ENCODE peak calls at places on chromosomes 1 and 21, in nine cellular contexts. M is CD4-positive, alpha-beta T cell; N is CD8-positive, alpha-beta T cell; S is ovary; Q is colonic mucosa; V is heart left ventricle; L is A549; G is HL-60; B is brain microvascular endothelial cell. O is an unnamed sample.

GRCh38 chr21:45535341-45536081 is 6.7 kb downstream of the SLC19A1 start:
- DNase-seq in L (no peak), G (peak; percentile 75), Q (no peak), S (no peak), B (no peak), M (no peak), N (no peak), V (peak; percentile 63), O (no peak)

GRCh38 chr1:116325922-116326321 is 47.1 kb upstream of the ATP1A1 start:
- DNase-seq in B (no peak), M (peak; percentile 26), S (no peak), L (no peak), G (no peak), V (no peak), Q (no peak), N (peak; percentile 60), O (no peak)

GRCh38 chr1:59705849-59706599 is 108.7 kb upstream of the HOOK1 start:
- DNase-seq in S (no peak), N (no peak), Q (no peak), L (no peak), V (no peak), M (no peak), B (peak; percentile 53), G (no peak), O (no peak)

GRCh38 chr1:54275349-54275748 is 75.4 kb downstream of the MRPL37 start:
- DNase-seq in N (no peak), L (no peak), B (no peak), S (peak; percentile 76), Q (no peak), G (no peak), V (peak; percentile 79), M (no peak), O (no peak)

GRCh38 chr21:15065381-15066230 is 806 bp upstream of the NRIP1 start:
- DNase-seq in B (peak; percentile 86), S (peak; percentile 84), G (peak; percentile 35), V (peak; percentile 86), L (peak; percentile 76), M (peak; percentile 69), Q (peak; percentile 86), N (peak; percentile 77), O (peak; percentile 34)

GRCh38 chr1:36128126-36128904 is 3.3 kb upstream of the COL8A2 start:
- DNase-seq in N (no peak), Q (no peak), B (no peak), G (no peak), M (no peak), L (no peak), S (no peak), V (no peak), O (no peak)

GRCh38 chr1:200075938-200076546 is 48.5 kb downstream of the NR5A2 start:
- DNase-seq in B (peak; percentile 61), G (no peak), V (no peak), L (peak; percentile 88), M (no peak), N (no peak), S (no peak), Q (peak; percentile 23), O (peak; percentile 55)

GRCh38 chr1:172826096-172826741 is 167.3 kb downstream of the FASLG start:
- DNase-seq in L (peak; percentile 75), N (no peak), Q (peak; percentile 23), M (no peak), V (no peak), B (peak; percentile 90), G (no peak), S (no peak), O (peak; percentile 57)

GRCh38 chr1:111274653-111275052 is 16.0 kb upstream of the CHIA start:
- DNase-seq in S (no peak), B (no peak), Q (no peak), M (no peak), V (no peak), G (no peak), N (no peak), L (no peak), O (no peak)

GRCh38 chr1:200367841-200368534 is 41.8 kb downstream of the ZNF281 start:
- DNase-seq in N (no peak), Q (no peak), G (no peak), V (no peak), L (no peak), M (no peak), S (no peak), B (peak; percentile 84), O (no peak)

GRCh38 chr1:235861857-235862256 is 4.8 kb downstream of the LYST start:
- DNase-seq in Q (no peak), G (no peak), L (no peak), M (no peak), V (no peak), N (no peak), B (no peak), S (no peak), O (no peak)

DNA sequence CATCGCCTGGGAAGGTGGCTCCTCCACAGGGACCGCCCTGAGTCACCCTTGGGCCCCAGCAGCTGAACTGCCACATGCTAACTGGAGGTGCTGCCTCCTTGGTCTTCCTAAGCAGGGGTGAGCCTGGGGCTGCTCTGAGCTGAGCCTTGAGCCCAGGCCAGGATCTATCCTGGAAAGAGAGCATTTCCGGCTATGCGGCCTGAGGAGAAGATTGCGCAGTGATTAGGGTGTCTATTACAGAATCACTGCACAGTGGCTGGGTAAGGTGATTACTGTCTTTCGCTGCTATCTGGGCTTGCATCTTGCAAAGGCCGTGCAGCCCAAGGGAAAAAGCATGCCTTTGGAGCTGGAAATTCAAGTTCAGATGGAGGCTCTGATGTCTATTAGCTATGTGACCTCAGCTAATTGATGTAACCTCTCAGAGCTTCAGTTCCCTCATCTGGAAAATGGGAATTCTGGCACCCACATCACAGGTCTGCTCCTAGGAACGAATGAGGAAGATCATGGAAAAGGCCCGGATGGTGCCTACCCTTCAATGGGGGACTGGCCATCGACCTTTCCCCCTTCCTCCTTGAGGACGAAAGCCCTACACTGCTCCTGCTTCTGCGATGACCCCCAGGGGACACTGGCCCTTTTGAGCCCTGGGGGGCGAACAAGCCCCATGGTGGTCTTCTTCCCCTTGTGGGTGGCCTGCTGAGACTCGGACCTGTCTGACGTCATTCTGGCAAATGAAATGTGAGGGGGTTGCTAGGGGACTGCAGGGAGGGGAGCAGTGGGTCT is 38.0 kb downstream of the GPR161 start:
- DNase-seq in V (no peak), S (no peak), M (no peak), L (no peak), N (no peak), B (no peak), Q (no peak), G (no peak), O (no peak)
- H3K27ac ChIP-seq in V (no peak overlapping the region), S (no peak overlapping the region), M (no peak overlapping the region), L (no peak overlapping the region), N (no peak overlapping the region), B (no peak overlapping the region), Q (no peak overlapping the region), G (no peak overlapping the region), O (no peak overlapping the region)

GRCh38 chr1:204295666-204296065 is 64.1 kb downstream of the PLEKHA6 start:
- DNase-seq in N (no peak), L (no peak), G (no peak), B (no peak), M (no peak), Q (peak; percentile 52), V (no peak), S (peak; percentile 39), O (no peak)

GRCh38 chr1:204293605-204294365 is 65.9 kb downstream of the PLEKHA6 start:
- DNase-seq in B (no peak), M (no peak), S (peak; percentile 41), Q (no peak), L (no peak), G (no peak), V (no peak), N (no peak), O (no peak)

GRCh38 chr1:204299828-204300365 is 59.8 kb downstream of the PLEKHA6 start:
- DNase-seq in V (no peak), N (no peak), B (no peak), G (no peak), M (no peak), L (no peak), S (no peak), Q (no peak), O (no peak)

GRCh38 chr1:204294371-204294770 is 65.4 kb downstream of the PLEKHA6 start:
- DNase-seq in G (no peak), N (no peak), M (no peak), V (no peak), S (peak; percentile 74), L (peak; percentile 64), B (peak; percentile 26), Q (no peak), O (peak; percentile 90)

GRCh38 chr1:204296431-204296988 is 63.2 kb downstream of the PLEKHA6 start:
- DNase-seq in L (no peak), G (no peak), M (no peak), Q (no peak), N (no peak), S (peak; percentile 79), V (no peak), B (no peak), O (no peak)
- TF ChIP-seq CTCF in L (no peak), G (no peak), M (no peak), Q (no peak), N (no peak), S (no peak), V (no peak), B (no peak), O (no peak)

DNA sequence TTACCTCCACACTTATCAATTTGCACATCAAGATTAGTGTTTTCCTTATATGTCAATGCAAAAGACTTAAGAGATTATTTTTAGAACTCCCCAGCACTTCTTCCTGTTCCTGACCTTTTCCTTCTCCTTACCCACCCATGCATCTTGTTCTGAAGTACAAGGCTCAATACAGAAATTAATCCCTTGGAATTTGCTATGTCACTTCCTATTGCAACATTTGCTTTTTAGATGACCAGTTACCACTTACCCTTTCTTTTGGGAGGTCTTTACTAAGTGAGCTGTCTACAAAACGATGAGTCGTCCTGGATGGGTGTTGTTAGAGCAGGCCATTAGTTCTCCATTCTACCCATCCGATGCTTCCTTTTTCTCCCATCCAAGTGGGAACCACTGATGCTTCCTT is 221.2 kb downstream of the FMN2 start:
- DNase-seq in M (no peak), N (no peak), B (peak; percentile 83), V (no peak), G (peak; percentile 55), Q (no peak), S (no peak), L (peak; percentile 94), O (peak; percentile 60)
- H3K27ac ChIP-seq in M (no peak overlapping the region), N (no peak overlapping the region), B (peak overlapping the region; percentile 45), V (no peak overlapping the region), G (no peak overlapping the region), Q (no peak overlapping the region), S (no peak overlapping the region), L (peak overlapping the region; percentile 82), O (no peak overlapping the region)

GRCh38 chr21:33122507-33122906 is 52.6 kb downstream of the OLIG1 start:
- DNase-seq in M (no peak), N (no peak), V (no peak), S (no peak), Q (no peak), L (no peak), G (no peak), B (no peak), O (no peak)

GRCh38 chr21:33125981-33126380 is 56.0 kb downstream of the OLIG1 start:
- DNase-seq in S (no peak), V (no peak), Q (no peak), N (no peak), M (no peak), B (no peak), L (no peak), G (no peak), O (no peak)

GRCh38 chr21:33126569-33126968 is 56.6 kb downstream of the OLIG1 start:
- DNase-seq in L (no peak), M (no peak), B (no peak), G (no peak), V (no peak), N (no peak), Q (no peak), S (no peak), O (no peak)

GRCh38 chr21:33123396-33124120 is 53.6 kb downstream of the OLIG1 start:
- DNase-seq in N (no peak), V (no peak), L (no peak), Q (no peak), B (no peak), G (no peak), M (no peak), S (no peak), O (no peak)

GRCh38 chr21:33124879-33125278 is 54.9 kb downstream of the OLIG1 start:
- DNase-seq in S (no peak), M (no peak), V (no peak), Q (no peak), G (no peak), N (no peak), L (no peak), B (no peak), O (no peak)
- TF ChIP-seq CTCF in S (no peak), M (no peak), V (no peak), Q (no peak), G (no peak), N (no peak), L (no peak), B (no peak), O (no peak)

O was measured in RWPE1.